ENCODE peak calls at places on chromosomes 7 and 10, in eight cellular contexts. A, W, M, Q, F, Y, V and K are unnamed samples.

GRCh38 chr7:139114018-139114417 is 4.5 kb upstream of the ZC3HAV1 start:
- DNase-seq in A (no peak), W (no peak), M (no peak), Q (no peak), F (no peak), Y (no peak), V (no peak), K (no peak)

GRCh38 chr10:34607894-34608293 is 207.2 kb downstream of the PARD3 start:
- DNase-seq in A (no peak), W (peak), M (no peak), Q (no peak), F (no peak), Y (no peak), V (peak), K (no peak)

GRCh38 chr10:62454696-62455451 is 80.7 kb downstream of the ZNF365 start:
- DNase-seq in A (no peak), W (peak), M (no peak), Q (no peak), F (no peak), Y (no peak), V (peak), K (peak)

GRCh38 chr10:16779375-16779774 is 37.8 kb downstream of the RSU1 start:
- DNase-seq in A (no peak), W (no peak), M (no peak), Q (no peak), F (no peak), Y (peak), V (no peak), K (no peak)

GRCh38 chr7:138865843-138866242 is 67.8 kb upstream of the ATP6V0A4 start:
- DNase-seq in A (no peak), W (no peak), M (no peak), Q (no peak), F (no peak), Y (peak), V (peak), K (peak)

GRCh38 chr10:91163709-91164474 is 56.6 kb upstream of the PCGF5 start:
- DNase-seq in A (peak), W (peak), M (peak), Q (peak), F (peak), Y (no peak), V (peak), K (peak)

GRCh38 chr10:90318659-90319058 is 539.2 kb downstream of the HTR7 start:
- DNase-seq in A (no peak), W (no peak), M (no peak), Q (no peak), F (no peak), Y (no peak), V (peak), K (no peak)

GRCh38 chr7:45884136-45884535 is 4.2 kb upstream of the IGFBP1 start:
- DNase-seq in A (no peak), W (no peak), M (no peak), Q (no peak), F (no peak), Y (no peak), V (no peak), K (no peak)

GRCh38 chr10:35640951-35641429 is 1.1 kb downstream of the FZD8 start:
- DNase-seq in A (peak), W (peak), M (peak), Q (peak), F (no peak), Y (peak), V (peak), K (peak)

GRCh38 chr7:43954524-43955228 is 28.4 kb downstream of the UBE2D4 start:
- DNase-seq in A (no peak), W (peak), M (no peak), Q (no peak), F (no peak), Y (peak), V (peak), K (peak)

GRCh38 chr10:29920408-29921070 is 138.8 kb downstream of the JCAD start:
- DNase-seq in A (no peak), W (no peak), M (no peak), Q (no peak), F (no peak), Y (no peak), V (no peak), K (no peak)

GRCh38 chr7:140249036-140249806 is 72.4 kb upstream of the KDM7A start:
- DNase-seq in A (no peak), W (no peak), M (no peak), Q (no peak), F (no peak), Y (no peak), V (no peak), K (no peak)

GRCh38 chr10:241451-241850 is 106.2 kb downstream of the ZMYND11 start:
- DNase-seq in A (no peak), W (no peak), M (no peak), Q (no peak), F (no peak), Y (no peak), V (no peak), K (no peak)

GRCh38 chr10:124231188-124232135 is 138.1 kb upstream of the CHST15 start:
- DNase-seq in A (no peak), W (no peak), M (peak), Q (no peak), F (no peak), Y (peak), V (no peak), K (no peak)

GRCh38 chr10:72323108-72323932 is 31.4 kb downstream of the DNAJB12 start:
- DNase-seq in A (no peak), W (no peak), M (no peak), Q (peak), F (no peak), Y (no peak), V (no peak), K (no peak)

GRCh38 chr7:31368620-31369019 is 28.1 kb upstream of the NEUROD6 start:
- DNase-seq in A (no peak), W (no peak), M (no peak), Q (no peak), F (no peak), Y (no peak), V (no peak), K (no peak)

GRCh38 chr7:116779222-116779621 is 83.2 kb upstream of the CAPZA2 start:
- DNase-seq in A (no peak), W (no peak), M (no peak), Q (no peak), F (no peak), Y (no peak), V (no peak), K (no peak)

GRCh38 chr7:27187702-27188665 is 3.0 kb upstream of the HOXA11 start:
- DNase-seq in A (peak), W (no peak), M (peak), Q (peak), F (no peak), Y (no peak), V (peak), K (no peak)

GRCh38 chr10:96830511-96831199 is 1.4 kb upstream of the LCOR start:
- DNase-seq in A (no peak), W (peak), M (peak), Q (no peak), F (no peak), Y (peak), V (peak), K (peak)

GRCh38 chr7:41977165-41977651 is 259.8 kb downstream of the GLI3 start:
- DNase-seq in A (no peak), W (peak), M (no peak), Q (no peak), F (no peak), Y (peak), V (peak), K (peak)

GRCh38 chr10:54607983-54608382 is 193.0 kb downstream of the PCDH15 start:
- DNase-seq in A (no peak), W (no peak), M (no peak), Q (no peak), F (no peak), Y (no peak), V (no peak), K (no peak)

GRCh38 chr7:112199035-112199655 is 7.1 kb downstream of the DOCK4 start:
- DNase-seq in A (no peak), W (peak), M (no peak), Q (no peak), F (no peak), Y (no peak), V (peak), K (peak)

GRCh38 chr10:104299031-104299904 is 30.3 kb downstream of the GSTO2 start:
- DNase-seq in A (no peak), W (peak), M (peak), Q (no peak), F (no peak), Y (no peak), V (no peak), K (peak)

GRCh38 chr10:30804478-30805055 is 175.0 kb upstream of the LYZL2 start:
- DNase-seq in A (no peak), W (no peak), M (no peak), Q (no peak), F (no peak), Y (no peak), V (peak), K (peak)

DNA sequence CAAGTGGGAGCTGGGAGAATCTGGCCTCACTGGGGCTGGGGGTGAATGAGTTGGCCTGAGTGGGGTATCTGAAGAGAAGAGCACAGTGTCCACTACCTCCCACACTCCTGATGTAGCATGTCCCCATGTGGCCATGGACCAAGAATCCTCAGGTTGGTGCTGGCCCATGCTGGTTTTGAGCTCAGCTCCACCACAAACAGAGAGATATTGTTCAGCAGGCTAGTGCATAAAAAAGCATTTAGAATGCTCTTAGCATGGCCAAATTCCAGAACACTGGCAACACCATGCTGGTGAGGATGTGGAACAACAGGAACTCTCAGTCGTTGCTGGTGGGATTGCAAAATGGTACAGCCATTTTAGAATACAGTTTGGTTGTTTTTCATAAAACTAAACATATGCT is 61.4 kb downstream of the FRMPD2 start:
- DNase-seq in A (no peak), W (no peak), M (no peak), Q (no peak), F (no peak), Y (no peak), V (no peak), K (no peak)
- H3K4me3 ChIP-seq in A (no peak), W (no peak), M (no peak), Q (no peak), F (no peak), Y (no peak), V (no peak), K (no peak)

GRCh38 chr10:75097666-75098285 is 13.7 kb upstream of the SAMD8 start:
- DNase-seq in A (no peak), W (peak), M (no peak), Q (no peak), F (no peak), Y (no peak), V (peak), K (peak)
- TF ChIP-seq CTCF in A (no peak), W (peak), M (no peak), Q (no peak), F (no peak), Y (peak), V (peak), K (peak)

GRCh38 chr7:158533386-158534133 is 54.1 kb downstream of the PTPRN2 start:
- DNase-seq in A (no peak), W (no peak), M (no peak), Q (peak), F (no peak), Y (no peak), V (no peak), K (no peak)
- H3K4me3 ChIP-seq in A (no peak), W (no peak), M (no peak), Q (no peak), F (no peak), Y (no peak), V (no peak), K (no peak)

GRCh38 chr7:150967332-150967731 is 10.8 kb downstream of the KCNH2 start:
- DNase-seq in A (no peak), W (no peak), M (no peak), Q (no peak), F (no peak), Y (no peak), V (no peak), K (no peak)
- TF ChIP-seq CTCF in A (no peak), W (no peak), M (no peak), Q (no peak), F (no peak), Y (no peak), V (no peak), K (no peak)

GRCh38 chr10:21500578-21500910 is 24.9 kb downstream of the SKIDA1 start:
- DNase-seq in A (no peak), W (no peak), M (no peak), Q (no peak), F (no peak), Y (no peak), V (no peak), K (no peak)

GRCh38 chr10:21498977-21499376 is 26.5 kb downstream of the SKIDA1 start:
- DNase-seq in A (no peak), W (no peak), M (no peak), Q (no peak), F (no peak), Y (no peak), V (no peak), K (no peak)

GRCh38 chr10:21499580-21499909 is 25.9 kb downstream of the SKIDA1 start:
- DNase-seq in A (no peak), W (no peak), M (no peak), Q (no peak), F (no peak), Y (no peak), V (no peak), K (no peak)

GRCh38 chr10:21501109-21501508 is 24.4 kb downstream of the SKIDA1 start:
- DNase-seq in A (no peak), W (no peak), M (no peak), Q (no peak), F (no peak), Y (no peak), V (no peak), K (no peak)

GRCh38 chr10:21499910-21500577 is 25.4 kb downstream of the SKIDA1 start:
- DNase-seq in A (no peak), W (no peak), M (peak), Q (peak), F (no peak), Y (no peak), V (no peak), K (no peak)
- H3K4me3 ChIP-seq in A (peak), W (no peak), M (peak), Q (peak), F (peak), Y (no peak), V (no peak), K (no peak)

GRCh38 chr7:66970310-66970709 is 25.1 kb downstream of the SBDS start:
- DNase-seq in A (no peak), W (no peak), M (no peak), Q (no peak), F (no peak), Y (no peak), V (no peak), K (no peak)

GRCh38 chr7:66961096-66961495 is 34.3 kb downstream of the SBDS start:
- DNase-seq in A (no peak), W (no peak), M (no peak), Q (no peak), F (no peak), Y (no peak), V (no peak), K (no peak)

GRCh38 chr7:66964391-66964790 is 31.0 kb downstream of the SBDS start:
- DNase-seq in A (no peak), W (peak), M (no peak), Q (no peak), F (no peak), Y (no peak), V (peak), K (peak)

GRCh38 chr7:66967029-66967428 is 28.4 kb downstream of the SBDS start:
- DNase-seq in A (no peak), W (no peak), M (no peak), Q (no peak), F (no peak), Y (no peak), V (no peak), K (no peak)
- TF ChIP-seq CTCF in A (no peak), W (no peak), M (no peak), Q (no peak), F (no peak), Y (no peak), V (no peak), K (no peak)

GRCh38 chr7:511476-512145 is 8.0 kb downstream of the PDGFA start:
- DNase-seq in A (no peak), W (no peak), M (no peak), Q (peak), F (no peak), Y (no peak), V (no peak), K (no peak)

GRCh38 chr7:510782-511281 is 8.8 kb downstream of the PDGFA start:
- DNase-seq in A (no peak), W (no peak), M (no peak), Q (peak), F (no peak), Y (no peak), V (no peak), K (no peak)

GRCh38 chr7:513521-514166 is 6.0 kb downstream of the PDGFA start:
- DNase-seq in A (no peak), W (peak), M (no peak), Q (peak), F (no peak), Y (no peak), V (peak), K (peak)

GRCh38 chr7:512541-513311 is 6.9 kb downstream of the PDGFA start:
- DNase-seq in A (no peak), W (no peak), M (no peak), Q (peak), F (no peak), Y (no peak), V (no peak), K (no peak)

DNA sequence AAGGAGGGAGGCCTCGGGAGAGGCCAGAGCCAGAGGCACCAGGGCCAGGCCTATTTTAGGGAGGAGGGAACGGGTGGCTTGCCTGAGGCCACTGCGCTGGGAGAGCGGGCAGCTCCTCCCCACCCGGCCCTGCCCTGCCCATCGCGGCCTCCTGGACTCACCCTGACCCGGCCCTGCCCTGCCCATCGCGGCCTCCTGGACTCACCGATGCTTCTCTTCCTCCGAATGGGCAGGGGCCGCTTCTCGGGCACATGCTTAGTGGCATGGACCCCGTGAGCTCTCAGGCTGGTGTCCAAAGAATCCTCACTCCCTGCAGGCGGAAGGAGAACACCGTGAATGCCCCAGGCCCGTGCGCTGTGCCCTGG is 7.5 kb downstream of the PDGFA start:
- DNase-seq in A (no peak), W (no peak), M (no peak), Q (peak), F (no peak), Y (no peak), V (no peak), K (no peak)
- H3K4me3 ChIP-seq in A (peak), W (no peak), M (no peak), Q (no peak), F (no peak), Y (no peak), V (no peak), K (no peak)

GRCh38 chr7:53350241-53350640 is 314.8 kb downstream of the POM121L12 start:
- DNase-seq in A (no peak), W (no peak), M (no peak), Q (peak), F (no peak), Y (peak), V (peak), K (no peak)
- TF ChIP-seq CTCF in A (no peak), W (no peak), M (peak), Q (peak), F (peak), Y (peak), V (peak), K (no peak)